ENCODE peak calls at places on chromosomes 12 and 14, in nine cellular contexts. E is endothelial cell; S is MM.1S; J is astrocyte of the cerebellum; T is progenitor cell of endocrine pancreas; V is PC-3; H is CD4-positive, alpha-beta T cell; L is esophagus squamous epithelium; I is glutamatergic neuron. D is an unnamed sample.
A peak's percentile ranks its signal among the peaks of the same experiment; 100 is the strongest.

GRCh38 chr12:61282790-61283575 is 977.2 kb upstream of the USP15 start:
- DNase-seq in E (no peak), S (no peak), J (no peak), T (no peak), V (peak; percentile 78), H (no peak), L (no peak), I (no peak), D (no peak)

GRCh38 chr14:74574706-74575105 is 37.3 kb downstream of the LTBP2 start:
- DNase-seq in E (no peak), S (no peak), J (no peak), T (no peak), V (no peak), H (no peak), L (no peak), I (no peak), D (no peak)

GRCh38 chr14:49966971-49967630 is 74.2 kb downstream of the ARF6 start:
- DNase-seq in E (no peak), S (no peak), J (no peak), T (no peak), V (peak; percentile 77), H (no peak), L (no peak), I (no peak), D (no peak)

GRCh38 chr14:72617391-72618011 is 276.4 kb downstream of the DPF3 start:
- DNase-seq in E (no peak), S (no peak), J (peak; percentile 88), T (peak; percentile 2), V (no peak), H (no peak), L (no peak), I (no peak), D (no peak)

GRCh38 chr14:104510794-104511611 is 68.6 kb upstream of the C14orf180 start:
- DNase-seq in E (no peak), S (no peak), J (no peak), T (no peak), V (no peak), H (no peak), L (no peak), I (no peak), D (no peak)

GRCh38 chr14:33934043-33934750 is 16.7 kb downstream of the EGLN3 start:
- DNase-seq in E (no peak), S (no peak), J (no peak), T (no peak), V (peak; percentile 31), H (no peak), L (no peak), I (no peak), D (no peak)

GRCh38 chr14:90409209-90409730 is 12.4 kb downstream of the CALM1 start:
- DNase-seq in E (no peak), S (no peak), J (peak; percentile 87), T (no peak), V (peak; percentile 96), H (no peak), L (no peak), I (no peak), D (no peak)

GRCh38 chr14:103547941-103548462 is 14.5 kb downstream of the BAG5 start:
- DNase-seq in E (no peak), S (no peak), J (no peak), T (no peak), V (no peak), H (no peak), L (no peak), I (no peak), D (peak; percentile 65)

GRCh38 chr12:65313704-65314317 is 35.3 kb downstream of the MSRB3 start:
- DNase-seq in E (no peak), S (peak; percentile 15), J (no peak), T (no peak), V (peak; percentile 79), H (no peak), L (no peak), I (no peak), D (no peak)

GRCh38 chr12:119988440-119988787 is 622 bp upstream of the BICDL1 start:
- DNase-seq in E (no peak), S (no peak), J (no peak), T (no peak), V (no peak), H (no peak), L (no peak), I (no peak), D (no peak)
- TF ChIP-seq CTCF in E (no peak), S (peak; percentile 20), J (peak; percentile 35), T (no peak), V (peak; percentile 75), H (peak; percentile 24), L (no peak), I (no peak), D (no peak)

GRCh38 chr14:20692111-20692751 is 3.7 kb downstream of the ANG start:
- DNase-seq in E (no peak), S (no peak), J (no peak), T (no peak), V (no peak), H (no peak), L (no peak), I (no peak), D (no peak)

GRCh38 chr14:20696776-20697175 is 8.2 kb downstream of the ANG start:
- DNase-seq in E (no peak), S (no peak), J (no peak), T (no peak), V (no peak), H (no peak), L (no peak), I (no peak), D (no peak)

GRCh38 chr14:20698934-20699333 is 10.4 kb downstream of the ANG start:
- DNase-seq in E (no peak), S (no peak), J (no peak), T (no peak), V (no peak), H (no peak), L (no peak), I (no peak), D (no peak)

GRCh38 chr14:20697273-20698017 is 8.9 kb downstream of the ANG start:
- DNase-seq in E (peak; percentile 74), S (peak; percentile 53), J (peak; percentile 40), T (peak; percentile 56), V (peak; percentile 95), H (peak; percentile 66), L (no peak), I (peak; percentile 79), D (no peak)

DNA sequence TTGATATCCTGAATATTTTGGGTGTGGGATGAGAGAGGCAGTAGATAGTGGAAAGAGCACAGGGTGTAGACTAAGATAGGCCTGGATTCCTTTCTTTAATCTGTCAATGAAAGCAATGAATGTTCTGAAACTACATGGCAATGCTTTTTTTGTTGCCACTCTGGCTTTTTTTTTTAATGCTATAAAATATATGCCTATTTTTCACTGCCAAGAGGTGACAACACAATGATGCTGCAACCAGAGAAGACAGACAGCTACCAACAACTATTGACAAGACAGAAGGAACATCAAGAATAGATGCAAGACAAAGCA is 9.4 kb downstream of the ANG start:
- DNase-seq in E (no peak), S (no peak), J (no peak), T (no peak), V (no peak), H (no peak), L (no peak), I (no peak), D (no peak)
- TF ChIP-seq CTCF in E (no peak), S (no peak), J (no peak), T (no peak), V (no peak), H (peak; percentile 21), L (no peak), I (no peak), D (no peak)

GRCh38 chr14:106586098-106586704 is 1059.8 kb downstream of the TMEM121 start:
- DNase-seq in E (no peak), S (peak; percentile 40), J (no peak), T (no peak), V (no peak), H (peak; percentile 69), L (no peak), I (no peak), D (no peak)
- TF ChIP-seq CTCF in E (no peak), S (peak; percentile 73), J (no peak), T (no peak), V (peak; percentile 23), H (peak; percentile 75), L (no peak), I (no peak), D (peak; percentile 21)

DNA sequence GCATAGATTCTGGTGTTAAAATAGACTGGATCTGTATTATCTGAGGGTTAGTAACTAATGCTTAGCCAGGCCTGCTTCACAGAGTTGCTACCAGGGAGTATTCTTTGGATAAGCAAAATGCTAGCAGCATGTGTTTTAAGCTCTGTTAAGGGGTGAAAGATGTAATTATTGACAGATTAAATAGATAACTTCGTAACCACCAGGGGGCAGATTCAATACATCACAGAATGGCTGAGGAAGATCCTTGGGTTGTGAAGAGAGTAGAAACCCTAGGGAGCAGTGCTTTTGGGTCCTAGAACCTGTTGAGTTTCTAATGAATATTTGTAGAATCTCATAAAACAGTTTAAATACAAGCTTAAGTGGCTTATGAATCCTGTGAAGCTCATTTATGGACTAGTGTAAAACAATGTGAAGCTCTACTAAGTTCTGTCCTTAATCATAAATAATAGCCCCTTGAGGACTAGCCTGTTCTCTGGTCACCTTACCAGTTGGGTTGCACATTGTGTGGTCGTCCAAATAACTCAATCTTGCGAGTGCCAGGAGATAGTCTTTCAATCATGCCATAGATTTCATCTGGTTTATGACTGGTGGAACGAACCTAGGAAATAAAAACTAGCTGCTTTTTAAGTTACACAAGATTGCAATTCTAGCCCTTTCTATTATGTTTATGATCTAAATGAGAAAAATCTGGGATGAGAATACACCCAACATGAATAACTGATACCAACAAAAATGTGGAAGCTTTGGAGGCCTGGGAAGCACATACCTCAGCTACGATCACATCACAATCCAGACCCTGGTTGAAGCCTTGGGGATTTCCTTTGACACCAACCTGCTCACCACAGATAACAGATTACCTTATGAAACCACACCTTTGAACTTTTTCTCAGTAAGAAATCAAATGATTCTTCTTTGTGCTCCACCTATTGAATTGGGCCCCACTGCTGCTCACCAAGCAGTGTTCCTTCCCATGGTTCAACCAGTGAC is 12.3 kb downstream of the METTL3 start:
- DNase-seq in E (peak; percentile 38), S (peak; percentile 27), J (peak; percentile 33), T (no peak), V (peak; percentile 65), H (no peak), L (no peak), I (no peak), D (no peak)
- TF ChIP-seq CTCF in E (peak; percentile 70), S (peak; percentile 34), J (peak; percentile 50), T (peak; percentile 61), V (peak; percentile 77), H (peak; percentile 69), L (peak; percentile 60), I (peak; percentile 82), D (peak; percentile 38)

GRCh38 chr14:57355081-57355480 is 35.3 kb upstream of the NAA30 start:
- DNase-seq in E (no peak), S (no peak), J (no peak), T (no peak), V (no peak), H (no peak), L (no peak), I (no peak), D (no peak)

DNA sequence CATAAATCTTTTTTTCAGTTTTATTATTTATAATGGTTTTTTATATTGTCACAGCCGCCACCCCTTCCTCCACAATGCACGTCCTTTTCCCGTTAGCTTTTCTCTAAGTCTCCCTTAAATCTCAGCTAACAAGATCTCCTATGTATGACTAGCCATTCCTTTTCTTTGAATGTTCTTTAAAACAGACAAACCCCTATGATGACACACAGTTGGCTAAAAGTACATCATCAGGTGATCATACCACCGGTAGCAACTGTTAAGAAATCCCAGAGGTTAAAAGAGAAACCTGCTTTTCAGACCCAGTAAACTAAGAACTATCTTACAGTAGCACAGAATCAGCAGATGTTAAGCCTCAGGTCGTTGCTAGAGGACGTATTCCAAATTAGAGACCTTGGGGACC is 37.6 kb upstream of the NAA30 start:
- DNase-seq in E (no peak), S (no peak), J (no peak), T (no peak), V (peak; percentile 75), H (no peak), L (no peak), I (no peak), D (no peak)
- TF ChIP-seq CTCF in E (no peak), S (no peak), J (no peak), T (no peak), V (no peak), H (no peak), L (no peak), I (no peak), D (no peak)

D was measured in left lung.